ENCODE peak calls at places on chromosomes 5 and 9, in ten cellular contexts. P is iPS DF 6.9, T is fibroblast of villous mesenchyme, Z is tibial artery, F is psoas muscle, Y is GM23248, V is AG10803, O is left ventricle myocardium inferior, G is fibroblast of lung, H is aorta. D is an unnamed sample.

GRCh38 chr9:82722556-82722955 is 340.4 kb downstream of the RASEF start:
- DNase-seq in T (peak; percentile 8), Z (no peak), H (no peak), Y (no peak), V (no peak), G (peak; percentile 12), P (no peak), F (no peak), O (no peak), D (no peak)

GRCh38 chr9:35553670-35554543 is 51.2 kb upstream of the TESK1 start:
- DNase-seq in V (peak; percentile 83), Y (peak; percentile 89), P (no peak), Z (peak; percentile 83), G (peak; percentile 60), H (peak; percentile 81), F (peak; percentile 60), O (peak; percentile 58), T (peak; percentile 84), D (peak; percentile 86)

GRCh38 chr9:109319072-109319630 is 1.7 kb downstream of the EPB41L4B start:
- DNase-seq in G (peak; percentile 32), O (no peak), H (no peak), Z (no peak), V (no peak), F (no peak), Y (no peak), T (no peak), P (no peak), D (no peak)

GRCh38 chr5:137960819-137961218 is 71.6 kb downstream of the PKD2L2 start:
- DNase-seq in H (no peak), T (no peak), Z (no peak), G (no peak), V (no peak), O (no peak), Y (no peak), P (no peak), F (no peak), D (no peak)

GRCh38 chr5:14397717-14398116 is 183.9 kb upstream of the OTULINL start:
- DNase-seq in Y (peak; percentile 79), T (peak; percentile 61), Z (no peak), P (no peak), H (peak; percentile 70), G (peak; percentile 93), O (no peak), F (no peak), V (peak; percentile 89), D (no peak)

GRCh38 chr9:97766092-97766491 is 69.0 kb upstream of the XPA start:
- DNase-seq in H (no peak), F (no peak), O (no peak), G (peak; percentile 36), Y (peak; percentile 78), V (peak; percentile 76), T (peak; percentile 18), Z (no peak), P (no peak), D (no peak)

GRCh38 chr5:139593716-139594319 is 32.7 kb downstream of the UBE2D2 start:
- DNase-seq in Z (no peak), F (no peak), Y (peak; percentile 57), H (no peak), O (no peak), T (peak; percentile 35), P (no peak), V (peak; percentile 33), G (peak; percentile 79), D (no peak)

GRCh38 chr9:33187519-33188218 is 20.5 kb upstream of the B4GALT1 start:
- DNase-seq in T (peak; percentile 50), Y (peak; percentile 88), V (peak; percentile 87), F (peak; percentile 54), P (no peak), Z (no peak), G (peak; percentile 79), H (peak; percentile 64), O (peak; percentile 66), D (no peak)

GRCh38 chr5:5126444-5126843 is 13.7 kb upstream of the ADAMTS16 start:
- DNase-seq in O (no peak), P (no peak), Y (peak; percentile 83), H (no peak), Z (no peak), G (no peak), T (no peak), F (no peak), V (peak; percentile 45), D (no peak)

GRCh38 chr9:131713016-131713415 is 26.9 kb downstream of the RAPGEF1 start:
- DNase-seq in P (no peak), H (no peak), Z (no peak), O (no peak), G (no peak), T (no peak), V (no peak), F (no peak), Y (no peak), D (no peak)

GRCh38 chr9:131715906-131716305 is 24.0 kb downstream of the RAPGEF1 start:
- DNase-seq in T (no peak), Z (peak; percentile 56), V (no peak), P (no peak), F (peak; percentile 48), Y (peak; percentile 48), G (no peak), O (peak; percentile 64), H (no peak), D (no peak)

GRCh38 chr9:131714821-131715220 is 25.1 kb downstream of the RAPGEF1 start:
- DNase-seq in G (no peak), F (no peak), O (no peak), P (no peak), Y (no peak), Z (no peak), T (no peak), H (no peak), V (no peak), D (no peak)

GRCh38 chr9:131712151-131712716 is 27.6 kb downstream of the RAPGEF1 start:
- DNase-seq in Z (no peak), Y (no peak), F (no peak), T (no peak), H (no peak), P (no peak), V (no peak), G (no peak), O (no peak), D (no peak)

GRCh38 chr9:131714161-131714646 is 25.7 kb downstream of the RAPGEF1 start:
- DNase-seq in P (no peak), O (peak; percentile 64), Z (peak; percentile 90), T (peak; percentile 90), V (peak; percentile 87), Y (peak; percentile 97), G (peak; percentile 94), H (peak; percentile 90), F (peak; percentile 64), D (peak; percentile 86)
- H3K4me3 ChIP-seq in P (no peak overlapping the region), O (no peak overlapping the region), Z (peak overlapping the region; percentile 21), T (peak overlapping the region; percentile 26), V (peak overlapping the region; percentile 27), Y (peak overlapping the region; percentile 60), G (no peak overlapping the region), H (no peak overlapping the region), F (no peak overlapping the region), D (no peak overlapping the region)

GRCh38 chr5:143398053-143398355 is 5.5 kb downstream of the NR3C1 start:
- DNase-seq in T (no peak), G (no peak), Z (no peak), V (no peak), Y (no peak), F (no peak), H (no peak), P (no peak), O (no peak), D (no peak)

GRCh38 chr5:143400541-143401252 is 2.8 kb downstream of the NR3C1 start:
- DNase-seq in F (no peak), H (no peak), Y (peak; percentile 69), Z (no peak), T (peak; percentile 38), V (peak; percentile 51), G (peak; percentile 39), P (no peak), O (no peak), D (no peak)

GRCh38 chr5:143397302-143398052 is 6.0 kb downstream of the NR3C1 start:
- DNase-seq in V (no peak), Y (no peak), O (no peak), H (no peak), Z (no peak), G (no peak), P (no peak), T (no peak), F (no peak), D (no peak)

GRCh38 chr5:143399616-143400540 is 3.6 kb downstream of the NR3C1 start:
- DNase-seq in F (no peak), O (no peak), Z (no peak), V (no peak), H (no peak), G (no peak), Y (peak; percentile 34), P (no peak), T (no peak), D (no peak)

GRCh38 chr5:143398451-143399237 is 4.8 kb downstream of the NR3C1 start:
- DNase-seq in Z (no peak), P (no peak), O (no peak), V (no peak), F (no peak), T (peak; percentile 16), Y (peak; percentile 54), H (no peak), G (no peak), D (no peak)
- H3K4me3 ChIP-seq in Z (peak overlapping the region; percentile 94), P (no peak overlapping the region), O (peak overlapping the region; percentile 88), V (peak overlapping the region; percentile 91), F (peak overlapping the region; percentile 93), T (peak overlapping the region; percentile 94), Y (peak overlapping the region; percentile 99), H (peak overlapping the region; percentile 69), G (peak overlapping the region; percentile 89), D (peak overlapping the region; percentile 78)

GRCh38 chr5:77638763-77639451 is 394 bp upstream of the OTP start:
- DNase-seq in T (no peak), H (no peak), Z (no peak), G (no peak), V (no peak), Y (peak; percentile 35), P (no peak), O (no peak), F (no peak), D (no peak)
- H3K4me3 ChIP-seq in T (no peak overlapping the region), H (no peak overlapping the region), Z (no peak overlapping the region), G (no peak overlapping the region), V (no peak overlapping the region), Y (no peak overlapping the region), P (peak overlapping the region; percentile 19), O (no peak overlapping the region), F (peak overlapping the region; percentile 13), D (no peak overlapping the region)

GRCh38 chr5:173962436-173962835 is 26.5 kb upstream of the C5orf47 start:
- DNase-seq in H (no peak), V (no peak), Z (no peak), F (no peak), G (no peak), Y (no peak), P (no peak), O (no peak), T (no peak), D (no peak)

GRCh38 chr5:173968154-173968553 is 20.8 kb upstream of the C5orf47 start:
- DNase-seq in F (no peak), T (no peak), G (peak; percentile 27), Z (no peak), V (no peak), P (no peak), Y (no peak), O (no peak), H (no peak), D (no peak)

GRCh38 chr5:173963107-173963506 is 25.9 kb upstream of the C5orf47 start:
- DNase-seq in V (peak; percentile 64), T (peak; percentile 33), Y (peak; percentile 83), H (no peak), G (peak; percentile 84), Z (no peak), P (no peak), O (no peak), F (no peak), D (no peak)

GRCh38 chr5:173964491-173964890 is 24.5 kb upstream of the C5orf47 start:
- DNase-seq in Z (no peak), G (no peak), P (no peak), V (no peak), Y (no peak), F (no peak), T (no peak), O (no peak), H (no peak), D (no peak)

GRCh38 chr5:173963867-173964429 is 25.0 kb upstream of the C5orf47 start:
- DNase-seq in O (no peak), T (no peak), F (no peak), P (no peak), G (peak; percentile 82), H (no peak), Z (no peak), Y (no peak), V (peak; percentile 18), D (no peak)
- H3K4me3 ChIP-seq in O (no peak overlapping the region), T (no peak overlapping the region), F (peak overlapping the region; percentile 42), P (no peak overlapping the region), G (no peak overlapping the region), H (no peak overlapping the region), Z (no peak overlapping the region), Y (no peak overlapping the region), V (peak overlapping the region; percentile 51), D (peak overlapping the region; percentile 5)